ENCODE peak calls at places on chromosomes 1 and 21, in four cellular contexts. P is left ventricle myocardium inferior, G is HCEC 1CT, R is breast epithelium. N is an unnamed sample.

GRCh38 chr1:92764116-92764515 is 20.8 kb downstream of the EVI5 start:
- DNase-seq in P (no peak), G (no peak), R (no peak), N (no peak)

GRCh38 chr1:77543822-77544448 is 138.5 kb downstream of the ZZZ3 start:
- DNase-seq in P (no peak), G (no peak), R (no peak), N (no peak)

GRCh38 chr1:40270152-40270834 is 12.3 kb downstream of the ZMPSTE24 start:
- DNase-seq in P (no peak), G (peak; percentile 49), R (no peak), N (no peak)

GRCh38 chr1:150162862-150163706 is 13.4 kb downstream of the PLEKHO1 start:
- DNase-seq in P (peak; percentile 83), G (peak; percentile 100), R (peak; percentile 96), N (peak; percentile 90)

GRCh38 chr1:180501865-180502360 is 464 bp downstream of the ACBD6 start:
- DNase-seq in P (no peak), G (no peak), R (peak; percentile 35), N (no peak)

GRCh38 chr1:110190282-110190929 is 19.7 kb upstream of the KCNC4 start:
- DNase-seq in P (peak; percentile 43), G (no peak), R (no peak), N (no peak)

GRCh38 chr1:188949701-188950100 is 1528.0 kb downstream of the BRINP3 start:
- DNase-seq in P (no peak), G (peak; percentile 74), R (no peak), N (no peak)

GRCh38 chr1:66533804-66534745 is at the start of gene SGIP1:
- DNase-seq in P (peak; percentile 59), G (peak; percentile 92), R (peak; percentile 42), N (peak; percentile 65)

GRCh38 chr1:32919811-32920733 is 18.9 kb upstream of the TMEM54 start:
- DNase-seq in P (no peak), G (peak; percentile 15), R (no peak), N (no peak)

GRCh38 chr21:32538147-32538792 is 47.1 kb downstream of the TCP10L start:
- DNase-seq in P (no peak), G (no peak), R (no peak), N (no peak)

GRCh38 chr1:3141836-3142235 is 72.8 kb downstream of the PRDM16 start:
- DNase-seq in P (no peak), G (no peak), R (no peak), N (no peak)

GRCh38 chr1:184974086-184974836 is at the start of gene NIBAN1:
- DNase-seq in P (peak; percentile 78), G (peak; percentile 71), R (peak; percentile 79), N (peak; percentile 82)

GRCh38 chr1:25712299-25712970 is 87.6 kb upstream of the SELENON start:
- DNase-seq in P (no peak), G (no peak), R (no peak), N (peak; percentile 53)

GRCh38 chr1:62428351-62428750 is 8.5 kb upstream of the USP1 start:
- DNase-seq in P (no peak), G (no peak), R (no peak), N (no peak)

GRCh38 chr1:193234523-193234922 is 48.1 kb upstream of the B3GALT2 start:
- DNase-seq in P (no peak), G (no peak), R (no peak), N (no peak)

GRCh38 chr1:32783851-32784250 is 33.3 kb downstream of the YARS1 start:
- DNase-seq in P (no peak), G (no peak), R (no peak), N (no peak)

GRCh38 chr1:39104158-39105060 is 78.3 kb downstream of the NDUFS5 start:
- DNase-seq in P (peak; percentile 27), G (no peak), R (no peak), N (peak; percentile 65)

GRCh38 chr1:233252436-233252835 is 43.1 kb downstream of the PCNX2 start:
- DNase-seq in P (no peak), G (no peak), R (peak; percentile 24), N (no peak)

GRCh38 chr1:156154317-156154749 is 948 bp downstream of the SEMA4A start:
- DNase-seq in P (no peak), G (no peak), R (no peak), N (no peak)

GRCh38 chr21:17003763-17004373 is 509.0 kb upstream of the CXADR start:
- DNase-seq in P (no peak), G (peak; percentile 10), R (no peak), N (no peak)

GRCh38 chr21:28142692-28143091 is 850.0 kb downstream of the LTN1 start:
- DNase-seq in P (no peak), G (peak; percentile 85), R (no peak), N (no peak)

GRCh38 chr21:18759751-18760161 is 356.2 kb upstream of the TMPRSS15 start:
- DNase-seq in P (no peak), G (no peak), R (no peak), N (no peak)

GRCh38 chr1:172326171-172326570 is 94.3 kb upstream of the C1orf105 start:
- DNase-seq in P (no peak), G (no peak), R (no peak), N (no peak)

GRCh38 chr1:115091582-115091981 is 2.3 kb upstream of the TSPAN2 start:
- DNase-seq in P (no peak), G (no peak), R (no peak), N (no peak)

GRCh38 chr1:67882196-67882958 is 49.1 kb upstream of the GNG12 start:
- DNase-seq in P (no peak), G (no peak), R (no peak), N (no peak)

GRCh38 chr1:33086384-33086850 is 5.5 kb downstream of the AZIN2 start:
- DNase-seq in P (peak; percentile 74), G (peak; percentile 65), R (peak; percentile 56), N (peak; percentile 89)